ENCODE peak calls at places on chromosome 12, in six cellular contexts. Z, B, T, U, Q and R are unnamed samples.

GRCh38 chr12:26870491-26871419 is 37.8 kb upstream of the ITPR2 start:
- ATAC-seq in Z (no peak), B (no peak), T (peak), U (no peak), Q (no peak), R (peak)

GRCh38 chr12:91529829-91530228 is 347.2 kb upstream of the DCN start:
- ATAC-seq in Z (no peak), B (no peak), T (no peak), U (no peak), Q (no peak), R (peak)

GRCh38 chr12:14578646-14579045 is 11.0 kb upstream of the PLBD1 start:
- ATAC-seq in Z (no peak), B (no peak), T (no peak), U (no peak), Q (no peak), R (no peak)

GRCh38 chr12:107288414-107289125 is 195.2 kb upstream of the CRY1 start:
- ATAC-seq in Z (peak), B (no peak), T (no peak), U (no peak), Q (no peak), R (no peak)

GRCh38 chr12:93841671-93842070 is 164.5 kb downstream of the CRADD start:
- ATAC-seq in Z (no peak), B (no peak), T (no peak), U (no peak), Q (no peak), R (no peak)

GRCh38 chr12:114248527-114248926 is 157.4 kb downstream of the TBX5 start:
- ATAC-seq in Z (no peak), B (no peak), T (no peak), U (no peak), Q (no peak), R (no peak)

GRCh38 chr12:70815866-70816470 is 104.6 kb downstream of the PTPRR start:
- ATAC-seq in Z (no peak), B (no peak), T (no peak), U (no peak), Q (no peak), R (no peak)

GRCh38 chr12:124645530-124646244 is 78.3 kb upstream of the NCOR2 start:
- ATAC-seq in Z (no peak), B (no peak), T (no peak), U (peak), Q (no peak), R (no peak)